ENCODE peak calls at places on chromosome 22, in five cellular contexts. L is fibroblast of mammary gland, W is Calu3, T is OCI-LY7, H is GM23338. O is an unnamed sample.

GRCh38 chr22:22571429-22571828 is 12.4 kb upstream of the PRAME start:
- DNase-seq in L (no peak), W (no peak), T (no peak), H (no peak), O (no peak)

GRCh38 chr22:32271389-32271788 is 16.2 kb upstream of the SLC5A4 start:
- DNase-seq in L (no peak), W (no peak), T (no peak), H (no peak), O (no peak)

GRCh38 chr22:31857247-31857646 is 87.1 kb upstream of the YWHAH start:
- DNase-seq in L (no peak), W (no peak), T (no peak), H (peak), O (no peak)

GRCh38 chr22:24965822-24966626 is 13.5 kb downstream of the KIAA1671 start:
- DNase-seq in L (no peak), W (peak), T (no peak), H (no peak), O (no peak)

GRCh38 chr22:20459152-20459542 is 21.5 kb upstream of the SCARF2 start:
- DNase-seq in L (no peak), W (no peak), T (no peak), H (peak), O (no peak)

GRCh38 chr22:46107089-46107664 is 43.1 kb upstream of the PPARA start:
- DNase-seq in L (peak), W (no peak), T (no peak), H (no peak), O (no peak)

GRCh38 chr22:36375071-36375980 is 12.4 kb downstream of the MYH9 start:
- DNase-seq in L (no peak), W (no peak), T (no peak), H (no peak), O (no peak)

GRCh38 chr22:36022162-36022561 is 6.5 kb downstream of the RBFOX2 start:
- DNase-seq in L (peak), W (no peak), T (no peak), H (no peak), O (no peak)

GRCh38 chr22:47795477-47796127 is 1033.2 kb downstream of the TBC1D22A start:
- DNase-seq in L (no peak), W (no peak), T (no peak), H (no peak), O (no peak)

GRCh38 chr22:25488244-25489020 is 76.0 kb upstream of the GRK3 start:
- DNase-seq in L (peak), W (peak), T (no peak), H (no peak), O (no peak)

GRCh38 chr22:17990167-17990566 is 34.2 kb downstream of the MICAL3 start:
- DNase-seq in L (no peak), W (no peak), T (no peak), H (no peak), O (no peak)

GRCh38 chr22:22230438-22230837 is 14.1 kb upstream of the VPREB1 start:
- DNase-seq in L (no peak), W (no peak), T (no peak), H (no peak), O (no peak)

GRCh38 chr22:20110359-20110985 is 5.4 kb upstream of the RANBP1 start:
- DNase-seq in L (no peak), W (no peak), T (no peak), H (no peak), O (no peak)

GRCh38 chr22:32836286-32836859 is 34.9 kb downstream of the TIMP3 start:
- DNase-seq in L (peak), W (peak), T (peak), H (peak), O (no peak)

GRCh38 chr22:46145361-46145851 is 4.9 kb upstream of the PPARA start:
- DNase-seq in L (no peak), W (no peak), T (no peak), H (no peak), O (no peak)

GRCh38 chr22:33347002-33347401 is 288.8 kb upstream of the SYN3 start:
- DNase-seq in L (no peak), W (no peak), T (no peak), H (no peak), O (no peak)

GRCh38 chr22:47165338-47165931 is 403.0 kb downstream of the TBC1D22A start:
- DNase-seq in L (no peak), W (no peak), T (no peak), H (no peak), O (no peak)

GRCh38 chr22:22684605-22685561 is 40.5 kb downstream of the GGTLC2 start:
- DNase-seq in L (peak), W (peak), T (peak), H (peak), O (no peak)

GRCh38 chr22:19853058-19853878 is 1.4 kb downstream of the GNB1L start:
- DNase-seq in L (no peak), W (no peak), T (no peak), H (no peak), O (no peak)

GRCh38 chr22:46111645-46112306 is 38.5 kb upstream of the PPARA start:
- DNase-seq in L (peak), W (no peak), T (no peak), H (peak), O (no peak)

GRCh38 chr22:42632096-42632495 is 8.3 kb downstream of the ATP5MGL start:
- DNase-seq in L (no peak), W (no peak), T (no peak), H (peak), O (no peak)
- TF ChIP-seq CTCF in L (peak), W (peak), T (peak), H (peak), O (peak)

DNA sequence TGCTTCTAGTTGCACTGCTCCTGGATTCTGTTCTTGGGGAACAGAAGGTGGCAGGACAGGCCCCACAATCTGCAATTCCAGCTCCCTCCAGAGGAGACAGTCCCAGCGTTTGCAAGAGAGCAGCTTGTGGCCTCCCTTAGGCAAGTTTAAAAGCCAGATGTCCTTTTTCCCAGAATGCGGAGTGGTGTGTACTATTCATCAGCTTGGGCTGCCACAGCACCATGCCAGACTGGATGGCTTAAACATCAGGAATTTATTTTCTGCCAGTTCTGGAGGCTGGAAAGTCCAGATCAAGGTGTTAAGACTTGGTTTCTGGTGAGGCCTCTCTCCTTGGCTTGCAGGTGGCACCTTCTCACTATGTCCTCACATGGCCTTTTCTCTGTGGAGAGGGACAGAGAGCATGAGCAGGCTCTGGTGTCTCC is 11.7 kb downstream of the MIAT start:
- DNase-seq in L (peak), W (peak), T (peak), H (peak), O (no peak)
- TF ChIP-seq CTCF in L (peak), W (peak), T (peak), H (peak), O (peak)

GRCh38 chr22:38943181-38943580 is 14.2 kb upstream of the APOBEC3A start:
- DNase-seq in L (no peak), W (no peak), T (no peak), H (peak), O (no peak)
- TF ChIP-seq CTCF in L (no peak), W (no peak), T (no peak), H (peak), O (peak)

DNA sequence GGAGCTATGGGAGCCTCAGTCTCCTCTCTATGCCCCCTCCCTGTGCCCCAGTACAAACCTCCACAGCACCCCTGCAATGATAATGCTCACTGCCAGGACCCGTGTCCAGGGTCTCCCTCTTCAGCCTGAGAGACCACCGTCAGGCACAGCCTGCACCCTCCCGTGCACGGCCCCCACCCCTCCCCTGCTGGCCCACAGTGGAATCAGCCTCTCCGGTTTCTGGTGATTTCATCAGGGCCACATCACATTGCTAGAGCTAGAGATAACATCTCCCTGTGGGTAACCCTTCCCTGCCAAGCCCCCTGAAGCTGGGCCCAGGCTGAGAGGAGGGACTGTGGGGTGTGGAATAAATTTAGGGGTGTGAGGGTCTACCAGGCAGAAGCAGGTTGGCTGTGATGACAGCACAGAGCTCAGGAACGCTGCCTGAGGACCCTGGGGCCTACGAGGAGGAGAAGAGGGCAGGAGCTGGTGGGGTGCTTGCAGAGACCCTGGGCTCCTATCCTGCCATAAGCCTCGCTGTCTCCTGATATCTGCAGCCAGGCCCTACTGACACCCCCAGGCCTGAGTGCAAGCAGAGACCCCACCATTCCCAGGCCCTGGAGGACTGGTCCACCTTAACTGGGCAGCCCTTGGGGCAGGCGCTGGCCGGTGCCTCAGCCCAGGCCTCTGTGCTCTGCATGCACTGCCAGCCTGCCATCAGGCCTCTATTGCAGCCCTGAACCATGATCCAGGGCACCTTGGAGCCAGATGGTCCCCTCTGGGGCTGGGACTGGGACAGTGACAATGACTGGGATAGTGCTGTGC is at the start of gene KLHDC7B:
- DNase-seq in L (no peak), W (no peak), T (no peak), H (no peak), O (no peak)
- TF ChIP-seq CTCF in L (no peak), W (no peak), T (peak), H (no peak), O (no peak)

DNA sequence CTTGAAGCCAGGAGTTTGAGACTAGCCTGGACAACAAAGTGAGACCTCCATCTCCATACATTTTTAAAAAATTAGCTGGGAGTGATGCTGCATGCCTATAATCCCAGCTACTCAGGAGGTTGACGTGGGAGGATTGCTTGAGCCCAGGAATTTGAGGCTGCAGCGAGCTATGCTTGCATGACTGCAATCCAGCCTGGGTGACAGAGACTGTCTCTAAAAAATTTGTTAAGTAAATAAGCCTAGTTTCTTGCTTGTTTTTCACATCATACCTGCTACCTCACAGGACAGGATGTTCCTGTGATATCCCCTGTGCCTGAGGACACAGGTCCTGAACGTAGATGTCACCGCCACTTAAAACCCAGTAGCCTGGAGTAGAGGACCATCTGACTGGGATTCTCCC is 348.6 kb downstream of the MN1 start:
- DNase-seq in L (no peak), W (no peak), T (no peak), H (no peak), O (no peak)
- TF ChIP-seq CTCF in L (no peak), W (no peak), T (no peak), H (no peak), O (no peak)

GRCh38 chr22:29856496-29856895 is 18.4 kb upstream of the ASCC2 start:
- DNase-seq in L (no peak), W (no peak), T (no peak), H (no peak), O (no peak)

GRCh38 chr22:29854432-29854831 is 16.4 kb upstream of the ASCC2 start:
- DNase-seq in L (no peak), W (no peak), T (no peak), H (no peak), O (no peak)

GRCh38 chr22:29859976-29860766 is 22.1 kb upstream of the ASCC2 start:
- DNase-seq in L (no peak), W (no peak), T (no peak), H (no peak), O (no peak)

GRCh38 chr22:29855611-29856181 is 17.6 kb upstream of the ASCC2 start:
- DNase-seq in L (no peak), W (no peak), T (no peak), H (no peak), O (no peak)
- TF ChIP-seq CTCF in L (no peak), W (no peak), T (no peak), H (no peak), O (no peak)

DNA sequence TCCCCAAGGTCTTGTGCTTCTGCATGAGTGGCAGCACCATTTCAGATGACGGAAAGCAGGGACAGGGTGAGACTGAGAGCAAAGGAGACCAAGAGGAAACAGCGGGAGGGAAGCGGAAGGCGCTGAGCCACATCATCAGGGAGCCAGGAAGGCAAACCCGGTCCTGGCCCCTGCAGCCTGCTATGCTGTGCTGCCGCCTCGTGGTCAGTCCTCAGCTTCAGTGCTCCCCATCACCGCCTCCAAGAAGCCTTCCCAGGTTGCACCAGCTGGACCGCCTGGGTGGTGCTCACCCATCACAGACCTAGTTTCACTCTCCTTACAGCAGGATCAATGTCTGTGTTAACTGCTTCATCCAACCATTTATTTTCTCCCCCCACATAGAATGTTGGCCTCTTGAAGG is 73.0 kb upstream of the PHF21B start:
- DNase-seq in L (peak), W (peak), T (no peak), H (peak), O (no peak)
- TF ChIP-seq CTCF in L (peak), W (no peak), T (peak), H (peak), O (peak)

GRCh38 chr22:37489994-37490393 is 3.8 kb upstream of the MFNG start:
- DNase-seq in L (no peak), W (no peak), T (no peak), H (no peak), O (no peak)

GRCh38 chr22:37493979-37494378 is 7.8 kb upstream of the MFNG start:
- DNase-seq in L (no peak), W (no peak), T (no peak), H (no peak), O (no peak)

GRCh38 chr22:37491559-37492427 is 5.6 kb upstream of the MFNG start:
- DNase-seq in L (no peak), W (no peak), T (peak), H (no peak), O (no peak)

GRCh38 chr22:37491106-37491505 is 4.9 kb upstream of the MFNG start:
- DNase-seq in L (no peak), W (no peak), T (no peak), H (no peak), O (no peak)

GRCh38 chr22:37492428-37493344 is 6.5 kb upstream of the MFNG start:
- DNase-seq in L (peak), W (peak), T (peak), H (peak), O (no peak)
- TF ChIP-seq CTCF in L (peak), W (peak), T (peak), H (peak), O (peak)

GRCh38 chr22:41524809-41525449 is 19.3 kb downstream of the POLR3H start:
- DNase-seq in L (peak), W (no peak), T (no peak), H (peak), O (no peak)

GRCh38 chr22:41524283-41524682 is 20.0 kb downstream of the POLR3H start:
- DNase-seq in L (peak), W (no peak), T (no peak), H (no peak), O (no peak)

GRCh38 chr22:41522813-41523212 is 21.5 kb downstream of the POLR3H start:
- DNase-seq in L (no peak), W (no peak), T (no peak), H (no peak), O (no peak)

GRCh38 chr22:41525450-41526225 is 18.6 kb downstream of the POLR3H start:
- DNase-seq in L (no peak), W (no peak), T (no peak), H (no peak), O (no peak)

GRCh38 chr22:41523464-41524221 is 20.6 kb downstream of the POLR3H start:
- DNase-seq in L (peak), W (no peak), T (no peak), H (peak), O (no peak)
- TF ChIP-seq CTCF in L (no peak), W (no peak), T (no peak), H (peak), O (no peak)

DNA sequence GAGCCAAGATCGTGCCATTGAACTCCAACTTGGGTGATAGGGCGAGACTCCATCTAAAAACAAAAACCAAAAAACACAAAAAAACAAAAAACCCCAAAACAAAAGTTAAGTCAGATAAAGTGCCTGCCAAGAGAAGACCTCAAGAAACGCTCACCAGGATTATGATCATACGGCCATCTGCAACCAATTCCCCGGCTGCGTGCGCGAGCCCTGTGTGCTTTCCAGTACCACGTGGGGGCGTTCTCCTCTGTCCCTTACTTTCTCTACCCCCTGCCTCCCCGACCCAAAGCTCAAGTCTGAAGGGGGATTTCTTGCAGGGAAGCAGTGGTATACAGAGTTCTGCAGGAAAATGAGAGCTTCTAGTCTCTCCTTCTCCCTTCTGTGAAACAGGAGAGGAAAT is 10.5 kb upstream of the RPS19BP1 start:
- DNase-seq in L (peak), W (no peak), T (peak), H (peak), O (no peak)
- TF ChIP-seq CTCF in L (peak), W (peak), T (peak), H (peak), O (peak)

O was measured in D721Med.